ENCODE peak calls at places on chromosome 14, in five cellular contexts. K, T, E, M and I are unnamed samples.

GRCh38 chr14:56136571-56137498 is 18.6 kb downstream of the PELI2 start:
- DNase-seq in K (no peak), T (no peak), E (no peak), M (no peak), I (no peak)

GRCh38 chr14:93132472-93133065 is 16.8 kb upstream of the ITPK1 start:
- DNase-seq in K (no peak), T (no peak), E (peak), M (no peak), I (no peak)

GRCh38 chr14:106622200-106622745 is 1095.9 kb downstream of the TMEM121 start:
- DNase-seq in K (no peak), T (no peak), E (no peak), M (no peak), I (no peak)

GRCh38 chr14:65302571-65303184 is 109.9 kb upstream of the FUT8 start:
- DNase-seq in K (no peak), T (no peak), E (no peak), M (no peak), I (no peak)

GRCh38 chr14:23931705-23932314 is 21.8 kb upstream of the DHRS4 start:
- DNase-seq in K (no peak), T (no peak), E (no peak), M (no peak), I (no peak)

GRCh38 chr14:92453691-92454090 is 59.9 kb upstream of the RIN3 start:
- DNase-seq in K (no peak), T (peak), E (no peak), M (no peak), I (no peak)

GRCh38 chr14:75648066-75648838 is 12.4 kb downstream of the ERG28 start:
- DNase-seq in K (no peak), T (peak), E (peak), M (no peak), I (peak)

GRCh38 chr14:34035177-34035933 is 84.5 kb upstream of the EGLN3 start:
- DNase-seq in K (no peak), T (no peak), E (peak), M (peak), I (peak)

GRCh38 chr14:90767899-90768298 is 48.3 kb downstream of the TTC7B start:
- DNase-seq in K (no peak), T (no peak), E (no peak), M (no peak), I (no peak)

GRCh38 chr14:92880851-92881250 is 42.1 kb upstream of the CHGA start:
- DNase-seq in K (no peak), T (peak), E (peak), M (no peak), I (peak)

GRCh38 chr14:105162374-105162979 is 6.1 kb downstream of the JAG2 start:
- DNase-seq in K (no peak), T (no peak), E (no peak), M (no peak), I (no peak)
- TF ChIP-seq CTCF in K (no peak), T (no peak), E (no peak), M (no peak), I (no peak)

GRCh38 chr14:85991156-85991555 is 461.2 kb downstream of the FLRT2 start:
- DNase-seq in K (no peak), T (no peak), E (peak), M (no peak), I (no peak)

DNA sequence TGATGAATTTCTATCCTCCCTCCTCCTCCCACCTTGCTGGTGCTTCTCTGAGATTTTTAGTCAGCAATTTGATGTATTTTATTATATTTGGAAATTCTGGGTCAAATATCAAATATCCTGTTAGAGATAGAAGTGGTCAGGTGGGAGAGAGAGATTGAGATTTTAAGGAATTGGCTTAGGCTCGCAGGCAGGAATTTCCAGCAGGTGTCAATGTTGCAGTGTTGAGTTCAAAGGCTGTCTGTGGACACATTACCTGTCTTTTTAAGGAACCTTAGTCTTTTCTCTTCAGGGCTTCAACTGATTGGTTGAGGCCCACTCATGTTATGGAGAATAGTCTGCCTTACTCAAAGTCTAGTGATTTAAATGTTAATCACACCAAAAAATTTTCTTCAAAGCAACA is 457.3 kb downstream of the FLRT2 start:
- DNase-seq in K (no peak), T (no peak), E (no peak), M (no peak), I (no peak)
- TF ChIP-seq CTCF in K (no peak), T (no peak), E (no peak), M (no peak), I (no peak)

GRCh38 chr14:21987937-21988336 is 314.3 kb upstream of the OR4E1 start:
- DNase-seq in K (no peak), T (no peak), E (peak), M (no peak), I (peak)

GRCh38 chr14:21991130-21991529 is 317.5 kb upstream of the OR4E1 start:
- DNase-seq in K (no peak), T (no peak), E (no peak), M (no peak), I (no peak)

GRCh38 chr14:21989090-21989489 is 315.5 kb upstream of the OR4E1 start:
- DNase-seq in K (no peak), T (no peak), E (peak), M (no peak), I (no peak)

GRCh38 chr14:21988413-21988812 is 314.8 kb upstream of the OR4E1 start:
- DNase-seq in K (no peak), T (no peak), E (no peak), M (no peak), I (no peak)

DNA sequence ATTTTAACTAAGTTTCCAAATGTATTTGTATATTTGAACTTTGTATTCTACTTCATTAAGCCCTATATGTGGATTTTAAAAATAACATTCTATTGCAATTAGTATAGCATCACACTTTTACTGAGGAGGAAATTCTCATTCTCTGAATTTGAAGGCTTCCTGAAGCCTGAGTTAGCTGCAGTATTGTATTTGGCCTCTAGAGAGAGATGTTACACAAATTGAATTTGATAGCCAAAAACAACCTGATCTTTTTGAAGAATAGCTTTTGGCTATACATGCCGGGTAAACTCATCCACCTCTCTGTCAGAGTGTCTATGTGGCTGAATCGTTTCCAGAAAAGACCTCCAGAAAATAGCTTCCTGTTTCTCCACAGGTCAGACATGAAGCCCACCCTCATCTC is 316.5 kb upstream of the OR4E1 start:
- DNase-seq in K (no peak), T (no peak), E (peak), M (no peak), I (peak)
- TF ChIP-seq CTCF in K (peak), T (no peak), E (peak), M (no peak), I (peak)

GRCh38 chr14:58401587-58401986 is 5.9 kb downstream of the TOMM20L start:
- DNase-seq in K (no peak), T (no peak), E (peak), M (no peak), I (no peak)
- TF ChIP-seq CTCF in K (no peak), T (no peak), E (peak), M (no peak), I (no peak)

DNA sequence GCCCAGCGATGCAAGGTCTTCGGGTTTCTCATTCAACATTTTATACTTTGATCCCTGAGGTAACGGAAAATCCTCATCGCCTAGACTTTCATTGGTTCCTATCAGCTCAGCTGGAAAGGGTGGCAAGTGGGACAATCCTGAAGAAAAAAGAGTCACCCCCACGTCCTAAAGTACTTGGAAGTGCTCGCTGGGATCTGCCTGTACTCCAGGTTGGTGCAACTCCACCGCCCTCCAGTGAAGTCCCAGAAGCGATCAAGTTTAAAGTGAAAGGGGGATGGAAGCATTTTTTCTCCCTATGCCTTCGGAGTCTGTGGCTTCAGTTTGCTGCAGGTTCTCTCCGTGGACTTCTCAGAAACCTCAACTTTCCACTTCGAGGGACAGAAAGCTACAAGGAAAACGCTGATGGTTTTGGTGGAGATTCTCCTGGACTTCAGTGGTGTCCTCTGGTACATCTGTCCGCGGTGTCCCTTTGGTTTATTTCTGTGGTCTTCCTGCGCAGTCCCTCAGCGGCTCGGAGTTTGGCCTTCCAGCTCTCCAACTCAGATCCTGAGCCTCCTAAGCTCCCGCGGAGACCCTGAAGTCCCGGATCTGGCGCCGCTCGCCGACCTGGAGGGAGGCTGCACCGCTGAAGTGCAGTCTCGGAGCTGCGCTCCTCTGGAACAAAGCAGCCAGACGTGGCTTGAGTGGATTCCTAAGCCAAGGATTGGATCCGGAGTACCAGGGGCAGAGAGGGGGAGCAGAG is 1.7 kb upstream of the LRFN5 start:
- DNase-seq in K (no peak), T (no peak), E (no peak), M (peak), I (no peak)
- TF ChIP-seq CTCF in K (no peak), T (no peak), E (no peak), M (no peak), I (no peak)

GRCh38 chr14:54574528-54574927 is 7.6 kb downstream of the SAMD4A start:
- DNase-seq in K (no peak), T (no peak), E (no peak), M (no peak), I (no peak)

GRCh38 chr14:54570047-54570446 is 3.1 kb downstream of the SAMD4A start:
- DNase-seq in K (no peak), T (no peak), E (no peak), M (no peak), I (no peak)

GRCh38 chr14:54568821-54569591 is 2.1 kb downstream of the SAMD4A start:
- DNase-seq in K (peak), T (peak), E (no peak), M (no peak), I (peak)

GRCh38 chr14:54570651-54571415 is 3.9 kb downstream of the SAMD4A start:
- DNase-seq in K (no peak), T (no peak), E (peak), M (no peak), I (peak)

GRCh38 chr14:54572316-54572715 is 5.4 kb downstream of the SAMD4A start:
- DNase-seq in K (no peak), T (no peak), E (peak), M (no peak), I (no peak)
- TF ChIP-seq CTCF in K (peak), T (peak), E (peak), M (peak), I (peak)

GRCh38 chr14:31934767-31935266 is 142.3 kb upstream of the ARHGAP5 start:
- DNase-seq in K (no peak), T (no peak), E (peak), M (no peak), I (peak)
- TF ChIP-seq CTCF in K (no peak), T (peak), E (peak), M (peak), I (no peak)

GRCh38 chr14:36405589-36406274 is 85.3 kb upstream of the MBIP start:
- DNase-seq in K (no peak), T (no peak), E (no peak), M (no peak), I (no peak)

GRCh38 chr14:36402867-36403266 is 82.4 kb upstream of the MBIP start:
- DNase-seq in K (no peak), T (no peak), E (no peak), M (no peak), I (no peak)

GRCh38 chr14:36408388-36408787 is 88.0 kb upstream of the MBIP start:
- DNase-seq in K (no peak), T (no peak), E (peak), M (no peak), I (no peak)
- TF ChIP-seq CTCF in K (no peak), T (no peak), E (no peak), M (no peak), I (no peak)

GRCh38 chr14:99271951-99272668 is at the start of gene BCL11B:
- DNase-seq in K (peak), T (no peak), E (peak), M (peak), I (peak)
- TF ChIP-seq CTCF in K (peak), T (no peak), E (peak), M (peak), I (peak)